ENCODE peak calls at places on chromosomes 1 and 21, in seven cellular contexts. Z, X, F, H, Q, A and O are unnamed samples.

GRCh38 chr1:5718716-5719632 is 273.3 kb downstream of the NPHP4 start:
- DNase-seq in Z (no peak), X (peak), F (no peak), H (peak), Q (no peak), A (no peak), O (no peak)

GRCh38 chr1:197911857-197912696 is 5.1 kb upstream of the LHX9 start:
- DNase-seq in Z (no peak), X (no peak), F (no peak), H (peak), Q (no peak), A (no peak), O (no peak)

GRCh38 chr1:118304722-118305344 is 119.8 kb upstream of the SPAG17 start:
- DNase-seq in Z (no peak), X (no peak), F (no peak), H (peak), Q (no peak), A (peak), O (peak)

GRCh38 chr1:20380175-20380574 is 89.5 kb downstream of the VWA5B1 start:
- DNase-seq in Z (no peak), X (no peak), F (no peak), H (no peak), Q (no peak), A (no peak), O (no peak)

GRCh38 chr21:15224346-15225086 is 159.7 kb upstream of the NRIP1 start:
- DNase-seq in Z (peak), X (no peak), F (no peak), H (no peak), Q (no peak), A (peak), O (peak)

GRCh38 chr1:26789953-26790352 is 2.2 kb downstream of the PIGV start:
- DNase-seq in Z (no peak), X (no peak), F (no peak), H (no peak), Q (no peak), A (no peak), O (no peak)

GRCh38 chr21:32515869-32516268 is 69.5 kb downstream of the TCP10L start:
- DNase-seq in Z (peak), X (no peak), F (no peak), H (no peak), Q (no peak), A (peak), O (no peak)

GRCh38 chr1:31717341-31717740 is 13.5 kb upstream of the COL16A1 start:
- DNase-seq in Z (no peak), X (no peak), F (no peak), H (no peak), Q (no peak), A (no peak), O (no peak)

GRCh38 chr1:227072991-227073390 is 132.9 kb downstream of the COQ8A start:
- DNase-seq in Z (no peak), X (no peak), F (no peak), H (no peak), Q (no peak), A (peak), O (no peak)

GRCh38 chr21:43588957-43589356 is 70.3 kb downstream of the HSF2BP start:
- DNase-seq in Z (no peak), X (no peak), F (no peak), H (no peak), Q (no peak), A (no peak), O (no peak)

GRCh38 chr1:229836324-229836723 is 210.3 kb downstream of the URB2 start:
- DNase-seq in Z (no peak), X (no peak), F (no peak), H (no peak), Q (no peak), A (no peak), O (no peak)

GRCh38 chr1:2523191-2523890 is 3.1 kb downstream of the PANK4 start:
- DNase-seq in Z (no peak), X (no peak), F (no peak), H (peak), Q (no peak), A (no peak), O (no peak)
- TF ChIP-seq CTCF in Z (no peak), X (no peak), F (no peak), H (peak), Q (no peak), A (no peak), O (no peak)

GRCh38 chr1:8680628-8681316 is 136.7 kb downstream of the RERE start:
- DNase-seq in Z (no peak), X (no peak), F (no peak), H (no peak), Q (no peak), A (no peak), O (no peak)

GRCh38 chr1:8679929-8680504 is 137.4 kb downstream of the RERE start:
- DNase-seq in Z (no peak), X (no peak), F (no peak), H (no peak), Q (no peak), A (no peak), O (no peak)

GRCh38 chr1:8682573-8682972 is 134.9 kb downstream of the RERE start:
- DNase-seq in Z (no peak), X (no peak), F (no peak), H (no peak), Q (no peak), A (no peak), O (no peak)

GRCh38 chr1:8681911-8682310 is 135.5 kb downstream of the RERE start:
- DNase-seq in Z (no peak), X (no peak), F (no peak), H (no peak), Q (no peak), A (no peak), O (no peak)

GRCh38 chr1:8681317-8681650 is 136.2 kb downstream of the RERE start:
- DNase-seq in Z (no peak), X (no peak), F (no peak), H (no peak), Q (no peak), A (no peak), O (no peak)
- TF ChIP-seq CTCF in Z (no peak), X (no peak), F (no peak), H (no peak), Q (no peak), A (no peak), O (no peak)

GRCh38 chr1:77888429-77889239 is at the start of gene NEXN:
- DNase-seq in Z (peak), X (peak), F (peak), H (peak), Q (peak), A (peak), O (peak)
- TF ChIP-seq CTCF in Z (no peak), X (no peak), F (no peak), H (no peak), Q (no peak), A (no peak), O (no peak)

GRCh38 chr1:220123889-220124288 is 30.0 kb downstream of the IARS2 start:
- DNase-seq in Z (no peak), X (peak), F (no peak), H (peak), Q (no peak), A (no peak), O (no peak)
- TF ChIP-seq CTCF in Z (no peak), X (peak), F (no peak), H (peak), Q (peak), A (no peak), O (peak)